ENCODE peak calls at places on chromosomes 5 and 9, in nine cellular contexts. A is CD8-positive, alpha-beta T cell; M is endodermal cell; T is right cardiac atrium; S is mammary epithelial cell; Y is esophagus squamous epithelium; W is GM23248; B is cardiac muscle cell; H is vagina. X is an unnamed sample.
A peak's percentile ranks its signal among the peaks of the same experiment; 100 is the strongest.

GRCh38 chr5:40781843-40782409 is 16.2 kb downstream of the PRKAA1 start:
- DNase-seq in A (no peak), M (no peak), T (no peak), S (no peak), Y (no peak), W (peak; percentile 68), B (peak; percentile 87), H (no peak), X (peak; percentile 47)

GRCh38 chr5:98905857-98906688 is 22.7 kb downstream of the CHD1 start:
- DNase-seq in A (no peak), M (no peak), T (no peak), S (peak; percentile 32), Y (no peak), W (peak; percentile 57), B (peak; percentile 66), H (no peak), X (peak; percentile 84)

GRCh38 chr5:56693220-56693579 is 122.1 kb upstream of the MAP3K1 start:
- DNase-seq in A (no peak), M (no peak), T (no peak), S (no peak), Y (no peak), W (no peak), B (no peak), H (no peak), X (no peak)

GRCh38 chr5:114208588-114208987 is 153.3 kb upstream of the KCNN2 start:
- DNase-seq in A (no peak), M (no peak), T (no peak), S (no peak), Y (no peak), W (no peak), B (no peak), H (no peak), X (no peak)

GRCh38 chr9:121324316-121324715 is 45.7 kb downstream of the STOM start:
- DNase-seq in A (no peak), M (no peak), T (peak; percentile 61), S (no peak), Y (no peak), W (peak; percentile 15), B (no peak), H (no peak), X (no peak)

GRCh38 chr5:18305288-18305899 is 671.1 kb downstream of the TAF11L14 start:
- DNase-seq in A (no peak), M (peak; percentile 64), T (no peak), S (no peak), Y (no peak), W (peak; percentile 58), B (peak; percentile 45), H (no peak), X (peak; percentile 74)

GRCh38 chr5:14364576-14365472 is 216.8 kb upstream of the OTULINL start:
- DNase-seq in A (no peak), M (peak; percentile 92), T (peak; percentile 50), S (peak; percentile 15), Y (no peak), W (no peak), B (no peak), H (no peak), X (peak; percentile 25)

GRCh38 chr5:132369471-132370240 is at the start of gene SLC22A5:
- DNase-seq in A (peak; percentile 67), M (peak; percentile 94), T (peak; percentile 86), S (peak; percentile 78), Y (no peak), W (peak; percentile 76), B (peak; percentile 57), H (peak; percentile 91), X (peak; percentile 80)

GRCh38 chr9:25677301-25678146 is 720 bp downstream of the TUSC1 start:
- DNase-seq in A (no peak), M (peak; percentile 84), T (peak; percentile 96), S (peak; percentile 69), Y (no peak), W (peak; percentile 87), B (peak; percentile 91), H (no peak), X (peak; percentile 86)

GRCh38 chr5:65262590-65263189 is 219.0 kb downstream of the ADAMTS6 start:
- DNase-seq in A (no peak), M (no peak), T (peak; percentile 69), S (peak; percentile 58), Y (no peak), W (peak; percentile 87), B (peak; percentile 96), H (no peak), X (peak; percentile 88)

GRCh38 chr5:93035194-93035593 is 545.8 kb downstream of the NR2F1-AS1 start:
- DNase-seq in A (no peak), M (no peak), T (no peak), S (no peak), Y (no peak), W (no peak), B (no peak), H (no peak), X (no peak)

GRCh38 chr9:31733166-31733565 is 651.3 kb upstream of the ACO1 start:
- DNase-seq in A (no peak), M (no peak), T (no peak), S (peak; percentile 71), Y (no peak), W (no peak), B (no peak), H (no peak), X (no peak)

GRCh38 chr9:114304416-114305188 is 18.3 kb upstream of the ORM1 start:
- DNase-seq in A (no peak), M (peak; percentile 31), T (no peak), S (no peak), Y (no peak), W (no peak), B (no peak), H (peak; percentile 89), X (no peak)

GRCh38 chr5:59020611-59021285 is 437.9 kb downstream of the RAB3C start:
- DNase-seq in A (no peak), M (no peak), T (no peak), S (peak; percentile 79), Y (no peak), W (no peak), B (no peak), H (no peak), X (no peak)

GRCh38 chr9:109471994-109472393 is 26.1 kb downstream of the PTPN3 start:
- DNase-seq in A (no peak), M (no peak), T (no peak), S (peak; percentile 67), Y (no peak), W (peak; percentile 21), B (no peak), H (no peak), X (peak; percentile 3)

GRCh38 chr9:109468927-109469326 is 29.2 kb downstream of the PTPN3 start:
- DNase-seq in A (no peak), M (no peak), T (no peak), S (peak; percentile 54), Y (no peak), W (peak; percentile 29), B (no peak), H (no peak), X (peak; percentile 19)

GRCh38 chr9:109471475-109471874 is 26.6 kb downstream of the PTPN3 start:
- DNase-seq in A (no peak), M (no peak), T (no peak), S (no peak), Y (no peak), W (no peak), B (no peak), H (no peak), X (no peak)

GRCh38 chr9:109467936-109468335 is 30.2 kb downstream of the PTPN3 start:
- DNase-seq in A (no peak), M (no peak), T (no peak), S (peak; percentile 70), Y (no peak), W (no peak), B (peak; percentile 48), H (no peak), X (peak; percentile 21)

DNA sequence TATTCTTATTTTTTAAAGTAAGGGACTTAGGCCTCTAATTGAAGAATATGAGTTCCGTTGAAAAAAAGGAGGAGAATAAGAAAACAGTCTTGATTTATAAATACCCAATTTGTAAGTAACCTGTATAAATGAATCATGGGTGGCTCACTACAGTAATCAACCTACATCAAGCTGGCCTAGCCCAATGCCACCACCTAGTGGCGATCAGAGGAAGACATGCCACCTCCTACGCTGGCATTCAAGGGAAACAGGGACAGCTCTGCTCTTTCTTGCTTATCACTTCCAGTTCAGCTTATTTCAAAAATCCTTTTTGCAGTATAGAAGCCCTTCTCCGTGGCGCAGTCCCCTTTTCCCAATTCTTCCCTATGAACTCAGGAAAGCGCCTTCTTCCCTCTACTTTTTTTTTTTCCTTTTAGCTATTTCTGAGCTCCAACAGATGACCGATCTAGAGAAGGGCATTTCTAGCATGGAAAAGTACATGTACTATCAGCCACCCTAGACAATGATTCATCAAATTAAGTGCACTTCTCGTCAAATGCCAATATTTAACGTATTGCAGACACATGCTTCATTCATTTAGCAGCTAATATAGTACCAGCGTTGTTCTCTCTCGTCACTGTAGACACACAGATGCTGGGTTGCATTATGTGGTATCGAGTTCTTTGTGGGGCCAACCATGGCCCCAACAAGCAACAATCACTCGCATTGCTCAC is 28.3 kb downstream of the PTPN3 start:
- DNase-seq in A (no peak), M (peak; percentile 92), T (peak; percentile 83), S (peak; percentile 80), Y (no peak), W (peak; percentile 85), B (peak; percentile 87), H (no peak), X (peak; percentile 89)
- H3K4me1 ChIP-seq in A (no peaks in the 10 kb centered on the region), M (no peaks in the 10 kb centered on the region), T (peaks cover 7% of the 10 kb centered on the region), S (peaks cover 56% of the 10 kb centered on the region), Y (peaks cover 9% of the 10 kb centered on the region), W (no peaks in the 10 kb centered on the region), B (peaks cover 10% of the 10 kb centered on the region), H (peaks cover 15% of the 10 kb centered on the region), X (peaks cover 12% of the 10 kb centered on the region)

GRCh38 chr9:125564641-125565040 is 142.4 kb downstream of the MAPKAP1 start:
- DNase-seq in A (no peak), M (no peak), T (no peak), S (peak; percentile 20), Y (no peak), W (no peak), B (no peak), H (no peak), X (no peak)
- H3K4me3 ChIP-seq in A (no peak overlapping the region), M (no peak overlapping the region), T (no peak overlapping the region), S (no peak overlapping the region), Y (no peak overlapping the region), W (no peak overlapping the region), B (no peak overlapping the region), H (no peak overlapping the region), X (no peak overlapping the region)

DNA sequence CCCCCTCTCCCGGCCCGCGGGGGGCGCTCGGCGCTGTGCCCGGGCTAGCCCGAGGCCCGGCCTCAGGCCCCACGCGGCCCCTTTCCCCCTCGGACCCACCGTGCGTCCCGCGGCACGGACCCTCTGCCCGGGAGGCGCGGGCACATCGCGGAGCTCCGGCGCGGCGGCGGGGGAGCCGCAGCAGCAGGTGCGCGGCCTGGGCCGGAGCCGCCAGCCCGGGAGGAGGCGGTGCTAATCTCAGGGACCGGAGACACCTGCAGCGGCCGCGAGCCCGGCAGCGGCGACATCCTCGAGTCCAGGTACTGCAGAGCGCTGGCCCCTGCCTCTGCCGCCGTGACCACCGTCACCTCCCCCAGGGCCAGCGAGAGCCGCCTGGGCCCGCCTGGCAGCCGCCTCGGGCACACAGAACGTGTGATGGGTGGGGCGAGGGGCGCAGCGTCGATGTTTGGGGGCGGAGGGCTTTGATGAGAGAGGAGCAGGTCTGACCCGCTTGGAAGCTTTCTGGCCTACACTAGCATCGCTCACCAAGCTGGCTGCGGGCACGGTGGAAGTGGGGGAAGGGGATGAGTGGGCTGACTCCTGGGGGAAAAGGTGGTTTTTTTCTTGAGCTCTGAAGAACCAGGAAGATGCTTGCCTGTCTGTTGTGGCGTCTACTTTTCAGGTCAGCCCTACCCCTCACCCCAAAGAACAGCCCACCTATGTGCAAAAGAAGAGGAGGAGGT is 524 bp downstream of the CYFIP2 start:
- DNase-seq in A (peak; percentile 66), M (peak; percentile 85), T (peak; percentile 71), S (no peak), Y (no peak), W (peak; percentile 8), B (no peak), H (no peak), X (peak; percentile 31)
- H3K4me1 ChIP-seq in A (peaks cover 73% of the 10 kb centered on the region), M (peaks cover 4% of the 10 kb centered on the region), T (peaks cover 2% of the 10 kb centered on the region), S (peaks cover 14% of the 10 kb centered on the region), Y (peaks cover 9% of the 10 kb centered on the region), W (no peaks in the 10 kb centered on the region), B (peaks cover 48% of the 10 kb centered on the region), H (peaks cover 18% of the 10 kb centered on the region), X (no peaks in the 10 kb centered on the region)

GRCh38 chr9:27847380-27847779 is 274.1 kb upstream of the C9orf72 start:
- DNase-seq in A (no peak), M (no peak), T (no peak), S (no peak), Y (no peak), W (no peak), B (no peak), H (no peak), X (no peak)
- H3K4me3 ChIP-seq in A (no peak overlapping the region), M (no peak overlapping the region), T (no peak overlapping the region), S (no peak overlapping the region), Y (no peak overlapping the region), W (no peak overlapping the region), B (no peak overlapping the region), H (no peak overlapping the region), X (no peak overlapping the region)